ENCODE peak calls at places on chromosomes 13 and 19, in ten cellular contexts. One of them, this sample, is unnamed. For H3K4me1, the result is how much of the 10 kb centered on the place peaks cover.

GRCh38 chr13:51453959-51454703 is 1.3 kb upstream of the INTS6 start:
- DNase-seq in mammary epithelial cell: peak
- DNase-seq in IMR-90: peak
- DNase-seq in left lung: no peak
- DNase-seq in adipocyte: peak
- DNase-seq in naive thymus-derived CD4-positive, alpha-beta T cell: peak
- DNase-seq in right lobe of liver: peak
- DNase-seq in tibial nerve: peak
- DNase-seq in OCI-LY7: peak
- DNase-seq in DND-41: peak
- DNase-seq in this sample: no peak

GRCh38 chr19:43765109-43765876 is 10.5 kb upstream of the SMG9 start:
- DNase-seq in right lobe of liver: no peak
- DNase-seq in IMR-90: peak
- DNase-seq in tibial nerve: peak
- DNase-seq in naive thymus-derived CD4-positive, alpha-beta T cell: peak
- DNase-seq in adipocyte: peak
- DNase-seq in DND-41: no peak
- DNase-seq in mammary epithelial cell: peak
- DNase-seq in OCI-LY7: peak
- DNase-seq in left lung: no peak
- DNase-seq in this sample: no peak

GRCh38 chr19:12792048-12792852 is 964 bp downstream of the JUNB start:
- DNase-seq in adipocyte: peak
- DNase-seq in tibial nerve: no peak
- DNase-seq in left lung: peak
- DNase-seq in DND-41: peak
- DNase-seq in right lobe of liver: peak
- DNase-seq in mammary epithelial cell: peak
- DNase-seq in IMR-90: peak
- DNase-seq in OCI-LY7: peak
- DNase-seq in naive thymus-derived CD4-positive, alpha-beta T cell: peak
- DNase-seq in this sample: peak

GRCh38 chr19:41249707-41250423 is 14.3 kb upstream of the HNRNPUL1 start:
- DNase-seq in adipocyte: no peak
- DNase-seq in DND-41: no peak
- DNase-seq in left lung: no peak
- DNase-seq in OCI-LY7: no peak
- DNase-seq in IMR-90: no peak
- DNase-seq in tibial nerve: no peak
- DNase-seq in mammary epithelial cell: peak
- DNase-seq in naive thymus-derived CD4-positive, alpha-beta T cell: no peak
- DNase-seq in right lobe of liver: no peak
- DNase-seq in this sample: no peak

GRCh38 chr13:91724591-91724990 is 326.2 kb downstream of the GPC5 start:
- DNase-seq in right lobe of liver: no peak
- DNase-seq in naive thymus-derived CD4-positive, alpha-beta T cell: no peak
- DNase-seq in adipocyte: no peak
- DNase-seq in OCI-LY7: no peak
- DNase-seq in tibial nerve: no peak
- DNase-seq in IMR-90: no peak
- DNase-seq in left lung: no peak
- DNase-seq in DND-41: no peak
- DNase-seq in mammary epithelial cell: no peak
- DNase-seq in this sample: no peak

GRCh38 chr19:35890113-35890650 is 10.2 kb downstream of the NFKBID start:
- DNase-seq in tibial nerve: no peak
- DNase-seq in DND-41: no peak
- DNase-seq in adipocyte: no peak
- DNase-seq in naive thymus-derived CD4-positive, alpha-beta T cell: no peak
- DNase-seq in IMR-90: no peak
- DNase-seq in left lung: no peak
- DNase-seq in mammary epithelial cell: no peak
- DNase-seq in OCI-LY7: no peak
- DNase-seq in right lobe of liver: no peak
- DNase-seq in this sample: no peak

GRCh38 chr19:7645159-7645558 is 8.2 kb downstream of the STXBP2 start:
- DNase-seq in mammary epithelial cell: no peak
- DNase-seq in naive thymus-derived CD4-positive, alpha-beta T cell: no peak
- DNase-seq in DND-41: no peak
- DNase-seq in IMR-90: no peak
- DNase-seq in tibial nerve: no peak
- DNase-seq in left lung: peak
- DNase-seq in right lobe of liver: no peak
- DNase-seq in OCI-LY7: no peak
- DNase-seq in adipocyte: no peak
- DNase-seq in this sample: no peak

GRCh38 chr13:20354722-20355121 is 122.6 kb upstream of the GJB6 start:
- DNase-seq in adipocyte: no peak
- DNase-seq in IMR-90: no peak
- DNase-seq in OCI-LY7: no peak
- DNase-seq in naive thymus-derived CD4-positive, alpha-beta T cell: no peak
- DNase-seq in left lung: no peak
- DNase-seq in right lobe of liver: no peak
- DNase-seq in DND-41: no peak
- DNase-seq in tibial nerve: no peak
- DNase-seq in mammary epithelial cell: peak
- DNase-seq in this sample: no peak

GRCh38 chr19:35468637-35469036 is 20.6 kb downstream of the FFAR2 start:
- DNase-seq in adipocyte: peak
- DNase-seq in right lobe of liver: peak
- DNase-seq in DND-41: peak
- DNase-seq in left lung: peak
- DNase-seq in naive thymus-derived CD4-positive, alpha-beta T cell: peak
- DNase-seq in tibial nerve: peak
- DNase-seq in OCI-LY7: peak
- DNase-seq in IMR-90: no peak
- DNase-seq in mammary epithelial cell: peak
- DNase-seq in this sample: peak

GRCh38 chr13:53064721-53065120 is 36.1 kb downstream of the OLFM4 start:
- DNase-seq in right lobe of liver: no peak
- DNase-seq in DND-41: no peak
- DNase-seq in left lung: no peak
- DNase-seq in adipocyte: no peak
- DNase-seq in tibial nerve: peak
- DNase-seq in OCI-LY7: no peak
- DNase-seq in naive thymus-derived CD4-positive, alpha-beta T cell: no peak
- DNase-seq in mammary epithelial cell: no peak
- DNase-seq in IMR-90: no peak
- DNase-seq in this sample: no peak

GRCh38 chr13:68551701-68552522 is 1321.8 kb upstream of the PCDH9 start:
- DNase-seq in mammary epithelial cell: no peak
- DNase-seq in naive thymus-derived CD4-positive, alpha-beta T cell: no peak
- DNase-seq in right lobe of liver: no peak
- DNase-seq in tibial nerve: no peak
- DNase-seq in IMR-90: no peak
- DNase-seq in adipocyte: no peak
- DNase-seq in OCI-LY7: no peak
- DNase-seq in DND-41: no peak
- DNase-seq in left lung: no peak
- DNase-seq in this sample: no peak

GRCh38 chr19:35601971-35602370 is 10.6 kb upstream of the HAUS5 start:
- DNase-seq in IMR-90: no peak
- DNase-seq in DND-41: no peak
- DNase-seq in tibial nerve: no peak
- DNase-seq in left lung: no peak
- DNase-seq in OCI-LY7: no peak
- DNase-seq in mammary epithelial cell: no peak
- DNase-seq in adipocyte: no peak
- DNase-seq in right lobe of liver: no peak
- DNase-seq in naive thymus-derived CD4-positive, alpha-beta T cell: no peak
- DNase-seq in this sample: no peak

GRCh38 chr13:73496711-73497110 is 437.9 kb downstream of the KLF5 start:
- DNase-seq in naive thymus-derived CD4-positive, alpha-beta T cell: no peak
- DNase-seq in DND-41: no peak
- DNase-seq in adipocyte: peak
- DNase-seq in OCI-LY7: no peak
- DNase-seq in IMR-90: no peak
- DNase-seq in mammary epithelial cell: no peak
- DNase-seq in left lung: no peak
- DNase-seq in right lobe of liver: no peak
- DNase-seq in tibial nerve: no peak
- DNase-seq in this sample: no peak

GRCh38 chr19:38733493-38734175 is 10.6 kb downstream of the CAPN12 start:
- DNase-seq in adipocyte: no peak
- DNase-seq in tibial nerve: no peak
- DNase-seq in right lobe of liver: peak
- DNase-seq in naive thymus-derived CD4-positive, alpha-beta T cell: no peak
- DNase-seq in left lung: no peak
- DNase-seq in DND-41: no peak
- DNase-seq in OCI-LY7: peak
- DNase-seq in mammary epithelial cell: peak
- DNase-seq in IMR-90: no peak
- DNase-seq in this sample: peak

GRCh38 chr13:110411316-110412105 is 104.4 kb downstream of the COL4A2 start:
- DNase-seq in DND-41: no peak
- DNase-seq in mammary epithelial cell: no peak
- DNase-seq in naive thymus-derived CD4-positive, alpha-beta T cell: no peak
- DNase-seq in right lobe of liver: no peak
- DNase-seq in OCI-LY7: no peak
- DNase-seq in left lung: no peak
- DNase-seq in IMR-90: no peak
- DNase-seq in tibial nerve: no peak
- DNase-seq in adipocyte: no peak
- DNase-seq in this sample: no peak
- H3K4me1 ChIP-seq in DND-41: under half
- H3K4me1 ChIP-seq in mammary epithelial cell: under half
- H3K4me1 ChIP-seq in naive thymus-derived CD4-positive, alpha-beta T cell: under half
- H3K4me1 ChIP-seq in right lobe of liver: under half
- H3K4me1 ChIP-seq in OCI-LY7: under half
- H3K4me1 ChIP-seq in left lung: under half
- H3K4me1 ChIP-seq in IMR-90: under half
- H3K4me1 ChIP-seq in tibial nerve: half or more
- H3K4me1 ChIP-seq in adipocyte: under half
- H3K4me1 ChIP-seq in this sample: half or more

GRCh38 chr13:77028202-77028601 is 1.2 kb upstream of the FBXL3 start:
- DNase-seq in left lung: no peak
- DNase-seq in DND-41: no peak
- DNase-seq in naive thymus-derived CD4-positive, alpha-beta T cell: no peak
- DNase-seq in adipocyte: peak
- DNase-seq in mammary epithelial cell: peak
- DNase-seq in IMR-90: no peak
- DNase-seq in tibial nerve: no peak
- DNase-seq in right lobe of liver: no peak
- DNase-seq in OCI-LY7: no peak
- DNase-seq in this sample: no peak
- H3K4me3 ChIP-seq in left lung: no peak
- H3K4me3 ChIP-seq in DND-41: peak
- H3K4me3 ChIP-seq in naive thymus-derived CD4-positive, alpha-beta T cell: no peak
- H3K4me3 ChIP-seq in adipocyte: peak
- H3K4me3 ChIP-seq in mammary epithelial cell: no peak
- H3K4me3 ChIP-seq in IMR-90: no peak
- H3K4me3 ChIP-seq in tibial nerve: peak
- H3K4me3 ChIP-seq in right lobe of liver: no peak
- H3K4me3 ChIP-seq in OCI-LY7: no peak
- H3K4me3 ChIP-seq in this sample: no peak

GRCh38 chr13:40960721-40961120 is 58.4 kb downstream of the ELF1 start:
- DNase-seq in left lung: no peak
- DNase-seq in mammary epithelial cell: no peak
- DNase-seq in DND-41: no peak
- DNase-seq in adipocyte: no peak
- DNase-seq in OCI-LY7: no peak
- DNase-seq in IMR-90: no peak
- DNase-seq in naive thymus-derived CD4-positive, alpha-beta T cell: no peak
- DNase-seq in tibial nerve: no peak
- DNase-seq in right lobe of liver: no peak
- DNase-seq in this sample: no peak

GRCh38 chr13:40961224-40961623 is 57.9 kb downstream of the ELF1 start:
- DNase-seq in left lung: no peak
- DNase-seq in right lobe of liver: no peak
- DNase-seq in naive thymus-derived CD4-positive, alpha-beta T cell: no peak
- DNase-seq in adipocyte: no peak
- DNase-seq in mammary epithelial cell: no peak
- DNase-seq in DND-41: no peak
- DNase-seq in tibial nerve: no peak
- DNase-seq in OCI-LY7: peak
- DNase-seq in IMR-90: no peak
- DNase-seq in this sample: no peak

GRCh38 chr13:40961826-40962225 is 57.3 kb downstream of the ELF1 start:
- DNase-seq in naive thymus-derived CD4-positive, alpha-beta T cell: no peak
- DNase-seq in DND-41: no peak
- DNase-seq in OCI-LY7: no peak
- DNase-seq in right lobe of liver: no peak
- DNase-seq in left lung: no peak
- DNase-seq in mammary epithelial cell: no peak
- DNase-seq in IMR-90: no peak
- DNase-seq in adipocyte: no peak
- DNase-seq in tibial nerve: no peak
- DNase-seq in this sample: no peak

GRCh38 chr13:40966298-40966697 is 52.8 kb downstream of the ELF1 start:
- DNase-seq in mammary epithelial cell: no peak
- DNase-seq in adipocyte: no peak
- DNase-seq in IMR-90: no peak
- DNase-seq in left lung: no peak
- DNase-seq in DND-41: no peak
- DNase-seq in tibial nerve: no peak
- DNase-seq in right lobe of liver: no peak
- DNase-seq in naive thymus-derived CD4-positive, alpha-beta T cell: no peak
- DNase-seq in OCI-LY7: no peak
- DNase-seq in this sample: no peak

GRCh38 chr13:40963927-40964326 is 55.2 kb downstream of the ELF1 start:
- DNase-seq in left lung: no peak
- DNase-seq in mammary epithelial cell: peak
- DNase-seq in naive thymus-derived CD4-positive, alpha-beta T cell: no peak
- DNase-seq in IMR-90: peak
- DNase-seq in tibial nerve: no peak
- DNase-seq in OCI-LY7: no peak
- DNase-seq in DND-41: no peak
- DNase-seq in right lobe of liver: no peak
- DNase-seq in adipocyte: no peak
- DNase-seq in this sample: no peak
- H3K4me1 ChIP-seq in left lung: half or more
- H3K4me1 ChIP-seq in mammary epithelial cell: under half
- H3K4me1 ChIP-seq in naive thymus-derived CD4-positive, alpha-beta T cell: half or more
- H3K4me1 ChIP-seq in IMR-90: under half
- H3K4me1 ChIP-seq in tibial nerve: half or more
- H3K4me1 ChIP-seq in OCI-LY7: half or more
- H3K4me1 ChIP-seq in DND-41: under half
- H3K4me1 ChIP-seq in right lobe of liver: under half
- H3K4me1 ChIP-seq in adipocyte: under half
- H3K4me1 ChIP-seq in this sample: half or more

GRCh38 chr13:97256343-97256783 is 34.2 kb downstream of the MBNL2 start:
- DNase-seq in tibial nerve: no peak
- DNase-seq in right lobe of liver: no peak
- DNase-seq in IMR-90: peak
- DNase-seq in mammary epithelial cell: peak
- DNase-seq in left lung: no peak
- DNase-seq in DND-41: no peak
- DNase-seq in OCI-LY7: no peak
- DNase-seq in adipocyte: peak
- DNase-seq in naive thymus-derived CD4-positive, alpha-beta T cell: no peak
- DNase-seq in this sample: no peak
- H3K4me3 ChIP-seq in tibial nerve: no peak
- H3K4me3 ChIP-seq in right lobe of liver: no peak
- H3K4me3 ChIP-seq in IMR-90: no peak
- H3K4me3 ChIP-seq in mammary epithelial cell: peak
- H3K4me3 ChIP-seq in left lung: no peak
- H3K4me3 ChIP-seq in DND-41: no peak
- H3K4me3 ChIP-seq in OCI-LY7: no peak
- H3K4me3 ChIP-seq in adipocyte: peak
- H3K4me3 ChIP-seq in naive thymus-derived CD4-positive, alpha-beta T cell: no peak
- H3K4me3 ChIP-seq in this sample: no peak

GRCh38 chr13:98536729-98537128 is 40.2 kb downstream of the STK24 start:
- DNase-seq in adipocyte: no peak
- DNase-seq in tibial nerve: no peak
- DNase-seq in IMR-90: no peak
- DNase-seq in DND-41: no peak
- DNase-seq in OCI-LY7: no peak
- DNase-seq in right lobe of liver: no peak
- DNase-seq in left lung: no peak
- DNase-seq in mammary epithelial cell: no peak
- DNase-seq in naive thymus-derived CD4-positive, alpha-beta T cell: no peak
- DNase-seq in this sample: no peak
- H3K4me1 ChIP-seq in adipocyte: under half
- H3K4me1 ChIP-seq in tibial nerve: half or more
- H3K4me1 ChIP-seq in IMR-90: under half
- H3K4me1 ChIP-seq in DND-41: under half
- H3K4me1 ChIP-seq in OCI-LY7: under half
- H3K4me1 ChIP-seq in right lobe of liver: under half
- H3K4me1 ChIP-seq in left lung: half or more
- H3K4me1 ChIP-seq in mammary epithelial cell: under half
- H3K4me1 ChIP-seq in naive thymus-derived CD4-positive, alpha-beta T cell: half or more
- H3K4me1 ChIP-seq in this sample: half or more

This sample was measured in lower lobe of right lung.